ENCODE peak calls at places on chromosome 13, in four cellular contexts. E is HepG2, R is H1, B is K562. L is an unnamed sample.

GRCh38 chr13:41428155-41428554 is 29.2 kb upstream of the RGCC start:
- DNase-seq in E (no peak), R (no peak), B (no peak), L (peak; percentile 44)

GRCh38 chr13:113053801-113054604 is 51.6 kb upstream of the F7 start:
- DNase-seq in E (no peak), R (no peak), B (no peak), L (no peak)

GRCh38 chr13:40181203-40181845 is 485.1 kb downstream of the FOXO1 start:
- DNase-seq in E (peak; percentile 56), R (no peak), B (peak; percentile 16), L (no peak)

GRCh38 chr13:73782781-73783180 is 351.4 kb downstream of the KLF12 start:
- DNase-seq in E (peak; percentile 42), R (no peak), B (no peak), L (no peak)

GRCh38 chr13:44818016-44818415 is 171.3 kb downstream of the NUFIP1 start:
- DNase-seq in E (no peak), R (no peak), B (no peak), L (no peak)

GRCh38 chr13:113742000-113742441 is 17.0 kb upstream of the TMEM255B start:
- DNase-seq in E (peak; percentile 95), R (no peak), B (peak; percentile 33), L (peak; percentile 62)

GRCh38 chr13:65600702-65601101 is 1629.4 kb downstream of the PCDH9 start:
- DNase-seq in E (no peak), R (no peak), B (no peak), L (no peak)

GRCh38 chr13:59447846-59448620 is 715.7 kb downstream of the DIAPH3 start:
- DNase-seq in E (peak; percentile 5), R (peak; percentile 87), B (no peak), L (peak; percentile 98)

GRCh38 chr13:99403458-99403971 is 96.3 kb upstream of the GPR183 start:
- DNase-seq in E (no peak), R (no peak), B (no peak), L (no peak)

GRCh38 chr13:40155176-40155575 is 499.7 kb downstream of the COG6 start:
- DNase-seq in E (no peak), R (no peak), B (no peak), L (no peak)

GRCh38 chr13:36850790-36851438 is 31.9 kb downstream of the RFXAP start:
- DNase-seq in E (peak; percentile 23), R (no peak), B (no peak), L (peak; percentile 73)

GRCh38 chr13:59531571-59532091 is 632.1 kb downstream of the DIAPH3 start:
- DNase-seq in E (peak; percentile 3), R (no peak), B (peak; percentile 8), L (peak; percentile 64)

GRCh38 chr13:108278466-108278865 is 8.9 kb downstream of the TNFSF13B start:
- DNase-seq in E (no peak), R (no peak), B (no peak), L (no peak)

GRCh38 chr13:91017669-91018053 is 329.8 kb upstream of the MIR17HG start:
- DNase-seq in E (no peak), R (peak; percentile 2), B (no peak), L (peak; percentile 37)

GRCh38 chr13:76783798-76784197 is 102.4 kb downstream of the KCTD12 start:
- DNase-seq in E (no peak), R (peak; percentile 3), B (no peak), L (peak; percentile 63)

GRCh38 chr13:109381546-109382180 is 404.7 kb downstream of the IRS2 start:
- DNase-seq in E (no peak), R (no peak), B (no peak), L (no peak)

GRCh38 chr13:63737418-63737817 is 2321.8 kb upstream of the PCDH20 start:
- DNase-seq in E (peak; percentile 13), R (no peak), B (no peak), L (no peak)

GRCh38 chr13:73715114-73715909 is 418.9 kb downstream of the KLF12 start:
- DNase-seq in E (no peak), R (no peak), B (no peak), L (no peak)

GRCh38 chr13:36814465-36814864 is 4.6 kb upstream of the RFXAP start:
- DNase-seq in E (no peak), R (no peak), B (no peak), L (no peak)

GRCh38 chr13:113151745-113152707 is 6.4 kb upstream of the PROZ start:
- DNase-seq in E (no peak), R (no peak), B (no peak), L (no peak)

GRCh38 chr13:48320906-48321510 is 17.5 kb downstream of the RB1 start:
- DNase-seq in E (no peak), R (no peak), B (no peak), L (no peak)

GRCh38 chr13:48505597-48506091 is 27.2 kb downstream of the RCBTB2 start:
- DNase-seq in E (no peak), R (no peak), B (no peak), L (no peak)

GRCh38 chr13:50400930-50401553 is 385.8 kb downstream of the KCNRG start:
- DNase-seq in E (peak; percentile 5), R (no peak), B (no peak), L (no peak)

GRCh38 chr13:91014696-91015095 is 332.8 kb upstream of the MIR17HG start:
- DNase-seq in E (no peak), R (no peak), B (no peak), L (no peak)

GRCh38 chr13:54356849-54357248 is 1328.2 kb downstream of the OLFM4 start:
- DNase-seq in E (no peak), R (no peak), B (no peak), L (peak; percentile 77)

GRCh38 chr13:20494656-20495055 is 31.0 kb downstream of the CRYL1 start:
- DNase-seq in E (no peak), R (no peak), B (no peak), L (no peak)

GRCh38 chr13:20497376-20497775 is 28.3 kb downstream of the CRYL1 start:
- DNase-seq in E (no peak), R (no peak), B (no peak), L (no peak)

GRCh38 chr13:20492641-20493040 is 33.0 kb downstream of the CRYL1 start:
- DNase-seq in E (peak; percentile 46), R (no peak), B (peak; percentile 19), L (peak; percentile 62)

GRCh38 chr13:20498129-20498528 is 27.5 kb downstream of the CRYL1 start:
- DNase-seq in E (no peak), R (no peak), B (no peak), L (no peak)

DNA sequence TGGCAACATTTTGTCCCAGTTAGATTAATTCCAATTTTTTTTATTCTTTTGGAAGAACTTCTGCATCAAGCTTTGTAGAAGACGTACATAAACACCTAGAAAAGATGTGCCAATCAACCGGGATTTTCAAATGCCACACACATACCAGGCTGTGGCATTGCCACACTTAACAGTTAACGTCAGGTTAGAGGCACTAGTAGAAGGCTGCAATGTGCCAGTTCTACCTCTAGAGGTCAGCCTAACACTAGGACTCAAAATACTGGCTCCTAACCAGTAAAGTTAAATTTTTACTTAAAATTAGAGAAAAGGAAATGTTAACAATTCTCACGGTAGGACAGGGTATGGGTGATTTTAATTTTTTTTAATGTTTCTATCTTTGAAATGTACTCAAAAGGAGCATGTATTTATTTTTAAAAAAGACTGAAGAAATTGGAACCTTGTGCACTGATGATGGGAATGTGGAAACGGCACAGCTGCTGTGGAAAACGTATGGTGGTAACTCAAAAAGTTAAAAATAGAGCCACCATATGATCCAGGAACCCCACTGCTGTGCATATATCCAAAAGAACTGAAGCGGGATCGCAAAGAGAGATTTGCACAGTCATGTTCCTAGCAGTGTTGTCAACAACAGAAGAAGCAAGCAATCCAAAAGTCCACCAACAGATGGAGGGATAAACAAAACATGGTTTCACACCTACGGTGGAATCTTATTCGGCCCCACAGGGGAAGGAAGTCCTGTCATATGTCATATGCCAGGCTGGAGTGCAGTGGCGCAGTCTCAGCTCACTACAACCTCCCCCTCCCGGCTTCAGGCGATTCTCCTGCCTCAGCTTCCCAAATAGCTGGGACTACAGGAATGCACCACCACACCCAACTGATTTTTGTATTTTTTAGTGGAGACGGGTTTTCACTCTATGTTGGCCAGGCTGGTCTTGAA is 30.3 kb downstream of the CRYL1 start:
- DNase-seq in E (peak; percentile 66), R (no peak), B (peak; percentile 54), L (peak; percentile 75)
- TF ChIP-seq CREB1 in E (no peak), R (no peak), B (no peak), L (no peak)

DNA sequence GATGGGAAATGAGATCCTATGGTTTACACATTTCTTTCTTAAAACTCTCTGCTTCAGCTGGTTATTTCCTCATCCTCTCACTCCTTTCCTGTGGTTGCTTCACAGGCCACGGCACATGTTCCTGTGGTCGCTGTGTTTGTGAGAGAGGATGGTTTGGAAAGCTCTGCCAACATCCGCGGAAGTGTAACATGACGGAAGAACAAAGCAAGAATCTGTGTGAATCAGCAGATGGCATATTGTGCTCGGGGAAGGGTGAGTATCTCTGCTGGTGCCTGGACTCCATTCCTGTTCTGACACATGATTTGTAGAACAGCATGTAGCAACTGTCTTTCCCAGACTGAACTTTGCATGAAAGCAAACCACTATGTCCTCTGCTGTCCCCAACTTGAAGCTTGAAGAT is 254.2 kb downstream of the ITGBL1 start:
- DNase-seq in E (peak; percentile 4), R (no peak), B (no peak), L (no peak)
- TF ChIP-seq POLR2AphosphoS5 in E (no peak), R (no peak), B (no peak), L (no peak)

GRCh38 chr13:32587774-32588165 is 1.5 kb downstream of the PDS5B start:
- DNase-seq in E (peak; percentile 9), R (no peak), B (no peak), L (no peak)

GRCh38 chr13:32586022-32586900 is at the start of gene PDS5B:
- DNase-seq in E (peak; percentile 87), R (peak; percentile 78), B (peak; percentile 88), L (peak; percentile 96)

GRCh38 chr13:32587014-32587773 is 942 bp downstream of the PDS5B start:
- DNase-seq in E (peak; percentile 41), R (no peak), B (peak; percentile 54), L (peak; percentile 76)

GRCh38 chr13:32582991-32583390 is 3.3 kb upstream of the PDS5B start:
- DNase-seq in E (no peak), R (no peak), B (no peak), L (no peak)

GRCh38 chr13:32585625-32586021 is 629 bp upstream of the PDS5B start:
- DNase-seq in E (no peak), R (no peak), B (no peak), L (peak; percentile 45)
- TF ChIP-seq CREB1 in E (no peak), R (no peak), B (no peak), L (no peak)

GRCh38 chr13:26878465-26878864 is 117.9 kb upstream of the GPR12 start:
- DNase-seq in E (no peak), R (no peak), B (no peak), L (no peak)

GRCh38 chr13:26883613-26884257 is 123.1 kb upstream of the GPR12 start:
- DNase-seq in E (no peak), R (no peak), B (no peak), L (no peak)

GRCh38 chr13:26880741-26881140 is 120.2 kb upstream of the GPR12 start:
- DNase-seq in E (no peak), R (no peak), B (no peak), L (no peak)

GRCh38 chr13:26882731-26883130 is 122.1 kb upstream of the GPR12 start:
- DNase-seq in E (no peak), R (no peak), B (no peak), L (no peak)

GRCh38 chr13:26881154-26881553 is 120.6 kb upstream of the GPR12 start:
- DNase-seq in E (no peak), R (no peak), B (no peak), L (no peak)
- TF ChIP-seq POLR2AphosphoS5 in E (no peak), R (no peak), B (no peak), L (no peak)

GRCh38 chr13:89701913-89702312 is 1645.6 kb upstream of the MIR17HG start:
- DNase-seq in E (no peak), R (no peak), B (no peak), L (no peak)

GRCh38 chr13:89708013-89708412 is 1639.5 kb upstream of the MIR17HG start:
- DNase-seq in E (no peak), R (no peak), B (no peak), L (no peak)

GRCh38 chr13:89704040-89704439 is 1643.4 kb upstream of the MIR17HG start:
- DNase-seq in E (no peak), R (no peak), B (no peak), L (no peak)
- TF ChIP-seq CREB1 in E (no peak), R (no peak), B (no peak), L (no peak)